ENCODE peak calls at places on chromosome 2, in four cellular contexts. D is mesenchymal stem cell, E is IMR-90, S is fibroblast of lung. R is an unnamed sample.
A peak's percentile ranks its signal among the peaks of the same experiment; 100 is the strongest.

GRCh38 chr2:235677276-235677788 is 183.5 kb downstream of the AGAP1 start:
- DNase-seq in D (no peak), E (no peak), S (no peak), R (no peak)

GRCh38 chr2:239399404-239399999 is 1.3 kb downstream of the HDAC4 start:
- DNase-seq in D (peak; percentile 59), E (peak; percentile 8), S (no peak), R (peak; percentile 57)

GRCh38 chr2:40242315-40242714 is 209.6 kb downstream of the SLC8A1 start:
- DNase-seq in D (no peak), E (no peak), S (no peak), R (no peak)

GRCh38 chr2:109371481-109372170 is 242.1 kb downstream of the SEPTIN10 start:
- DNase-seq in D (no peak), E (no peak), S (no peak), R (peak; percentile 29)

GRCh38 chr2:222024934-222025890 is 273.6 kb downstream of the PAX3 start:
- DNase-seq in D (peak; percentile 51), E (peak; percentile 42), S (peak; percentile 61), R (peak; percentile 49)

GRCh38 chr2:70456594-70457495 is 96.8 kb downstream of the TGFA start:
- DNase-seq in D (no peak), E (no peak), S (no peak), R (no peak)

GRCh38 chr2:10278029-10278762 is 24.5 kb upstream of the HPCAL1 start:
- DNase-seq in D (peak; percentile 23), E (peak; percentile 42), S (peak; percentile 46), R (no peak)

GRCh38 chr2:44351676-44352075 is 9.6 kb downstream of the PREPL start:
- DNase-seq in D (peak; percentile 59), E (peak; percentile 70), S (peak; percentile 19), R (no peak)

GRCh38 chr2:241855888-241856422 is 2.7 kb downstream of the PDCD1 start:
- DNase-seq in D (no peak), E (no peak), S (no peak), R (no peak)

GRCh38 chr2:239283961-239284801 is 116.6 kb downstream of the HDAC4 start:
- DNase-seq in D (no peak), E (no peak), S (no peak), R (peak; percentile 72)

GRCh38 chr2:163471947-163472346 is 263.9 kb downstream of the FIGN start:
- DNase-seq in D (peak; percentile 31), E (peak; percentile 3), S (peak; percentile 30), R (peak; percentile 55)

GRCh38 chr2:64456298-64456697 is 2.3 kb downstream of the LGALSL start:
- DNase-seq in D (no peak), E (no peak), S (no peak), R (no peak)

GRCh38 chr2:47267389-47268086 is 112.4 kb upstream of the STPG4 start:
- DNase-seq in D (no peak), E (no peak), S (no peak), R (peak; percentile 69)

GRCh38 chr2:123839326-123839725 is 185.8 kb upstream of the CNTNAP5 start:
- DNase-seq in D (no peak), E (no peak), S (no peak), R (no peak)

GRCh38 chr2:218027426-218028188 is 24.8 kb upstream of the TNS1 start:
- DNase-seq in D (no peak), E (no peak), S (no peak), R (peak; percentile 43)

GRCh38 chr2:237892478-237892877 is 33.1 kb downstream of the RAMP1 start:
- DNase-seq in D (no peak), E (no peak), S (no peak), R (no peak)

GRCh38 chr2:157194097-157194688 is 63.3 kb upstream of the GALNT5 start:
- DNase-seq in D (peak; percentile 67), E (peak; percentile 72), S (peak; percentile 84), R (no peak)

GRCh38 chr2:171893196-171893823 is 734 bp downstream of the SLC25A12 start:
- DNase-seq in D (no peak), E (no peak), S (no peak), R (no peak)

GRCh38 chr2:207256026-207256425 is 90.3 kb upstream of the KLF7 start:
- DNase-seq in D (no peak), E (no peak), S (no peak), R (no peak)

GRCh38 chr2:28381225-28382180 is 11.2 kb upstream of the FOSL2 start:
- DNase-seq in D (no peak), E (no peak), S (no peak), R (no peak)
- H3K9ac ChIP-seq in D (no peak overlapping the region), E (no peak overlapping the region), S (no peak overlapping the region), R (no peak overlapping the region)

GRCh38 chr2:230958803-230959756 is 34.0 kb upstream of the GPR55 start:
- DNase-seq in D (no peak), E (no peak), S (no peak), R (no peak)

GRCh38 chr2:230955163-230955779 is 30.2 kb upstream of the GPR55 start:
- DNase-seq in D (no peak), E (no peak), S (no peak), R (no peak)

GRCh38 chr2:230957756-230958391 is 32.8 kb upstream of the GPR55 start:
- DNase-seq in D (no peak), E (no peak), S (no peak), R (no peak)

GRCh38 chr2:230954738-230955137 is 29.7 kb upstream of the GPR55 start:
- DNase-seq in D (no peak), E (no peak), S (no peak), R (no peak)

GRCh38 chr2:230956827-230957755 is 32.0 kb upstream of the GPR55 start:
- DNase-seq in D (peak; percentile 74), E (peak; percentile 49), S (peak; percentile 20), R (peak; percentile 85)
- H3K27me3 ChIP-seq in D (peaks cover 3% of the 10 kb centered on the region), E (peaks cover 40% of the 10 kb centered on the region), S (no peaks in the 10 kb centered on the region), R (peaks cover 12% of the 10 kb centered on the region)

GRCh38 chr2:183035298-183035953 is 2.8 kb downstream of the NCKAP1 start:
- DNase-seq in D (peak; percentile 61), E (peak; percentile 88), S (peak; percentile 81), R (no peak)
- H3K9ac ChIP-seq in D (peak overlapping the region; percentile 97), E (no peak overlapping the region), S (no peak overlapping the region), R (peak overlapping the region; percentile 76)

GRCh38 chr2:1588994-1589611 is 155.2 kb downstream of the PXDN start:
- DNase-seq in D (no peak), E (peak; percentile 43), S (no peak), R (peak; percentile 80)
- H3K27me3 ChIP-seq in D (no peaks in the 10 kb centered on the region), E (peaks cover 7% of the 10 kb centered on the region), S (no peaks in the 10 kb centered on the region), R (no peaks in the 10 kb centered on the region)

GRCh38 chr2:99858951-99859596 is 283.3 kb downstream of the AFF3 start:
- DNase-seq in D (no peak), E (peak; percentile 83), S (peak; percentile 84), R (no peak)

GRCh38 chr2:99863236-99863913 is 279.0 kb downstream of the AFF3 start:
- DNase-seq in D (peak; percentile 60), E (peak; percentile 52), S (peak; percentile 28), R (no peak)

GRCh38 chr2:99862566-99862965 is 279.8 kb downstream of the AFF3 start:
- DNase-seq in D (no peak), E (no peak), S (no peak), R (no peak)

GRCh38 chr2:99860720-99861375 is 281.5 kb downstream of the AFF3 start:
- DNase-seq in D (no peak), E (peak; percentile 36), S (no peak), R (no peak)

GRCh38 chr2:99861376-99861760 is 281.0 kb downstream of the AFF3 start:
- DNase-seq in D (no peak), E (peak; percentile 66), S (no peak), R (no peak)
- H3K9ac ChIP-seq in D (no peak overlapping the region), E (no peak overlapping the region), S (no peak overlapping the region), R (no peak overlapping the region)

GRCh38 chr2:106011993-106012392 is 182.1 kb downstream of the UXS1 start:
- DNase-seq in D (no peak), E (no peak), S (no peak), R (no peak)

GRCh38 chr2:106010818-106011355 is 183.2 kb downstream of the UXS1 start:
- DNase-seq in D (no peak), E (no peak), S (no peak), R (no peak)

GRCh38 chr2:106012591-106013347 is 181.3 kb downstream of the UXS1 start:
- DNase-seq in D (no peak), E (no peak), S (no peak), R (no peak)

GRCh38 chr2:106011380-106011779 is 182.7 kb downstream of the UXS1 start:
- DNase-seq in D (no peak), E (no peak), S (no peak), R (no peak)

DNA sequence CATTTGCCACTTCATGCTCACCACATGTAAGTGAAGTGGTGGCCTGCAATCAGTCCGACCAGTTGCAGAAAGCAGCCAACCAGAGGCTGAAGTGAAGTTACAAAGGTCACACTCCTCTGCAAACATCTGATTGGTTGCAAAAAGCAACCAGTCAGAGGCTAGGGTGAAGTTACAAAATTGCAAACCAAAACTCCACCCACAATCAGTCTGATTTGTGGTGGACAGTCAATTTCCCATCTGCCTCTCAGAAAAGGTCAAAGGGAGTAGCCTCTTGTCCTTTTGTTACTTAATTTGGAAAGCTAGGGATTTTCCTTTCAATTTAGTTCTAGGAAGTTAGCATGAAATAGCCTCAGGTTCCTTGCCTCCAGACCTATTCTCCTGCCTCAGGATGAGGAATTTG is 185.0 kb downstream of the UXS1 start:
- DNase-seq in D (no peak), E (no peak), S (no peak), R (no peak)
- H3K27me3 ChIP-seq in D (no peaks in the 10 kb centered on the region), E (no peaks in the 10 kb centered on the region), S (no peaks in the 10 kb centered on the region), R (no peaks in the 10 kb centered on the region)

GRCh38 chr2:27831279-27832050 is 58.7 kb downstream of the RBKS start:
- DNase-seq in D (no peak), E (no peak), S (peak; percentile 20), R (no peak)
- H3K9ac ChIP-seq in D (peak overlapping the region; percentile 60), E (no peak overlapping the region), S (no peak overlapping the region), R (no peak overlapping the region)

DNA sequence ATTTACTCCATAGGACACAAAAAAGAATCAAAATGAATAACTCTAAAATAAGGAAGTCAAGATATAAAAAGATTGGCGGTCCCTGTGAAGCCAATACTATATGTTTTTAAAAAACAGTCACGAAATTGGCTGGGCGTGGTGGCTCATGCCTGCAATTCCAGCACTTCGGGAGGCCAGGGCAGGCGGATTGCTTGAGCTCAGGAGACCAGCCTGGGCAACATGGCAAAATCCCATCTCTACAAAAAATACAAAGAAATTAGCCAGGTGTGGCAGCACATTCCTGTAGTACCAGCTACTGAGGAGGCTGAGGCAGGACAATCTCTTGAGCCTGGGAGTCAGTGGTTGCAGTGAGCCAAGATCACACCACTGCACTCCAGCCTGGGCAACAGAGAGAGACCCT is 123.1 kb upstream of the BCL2L11 start:
- DNase-seq in D (no peak), E (no peak), S (no peak), R (no peak)
- H3K27me3 ChIP-seq in D (peaks cover 36% of the 10 kb centered on the region), E (peaks cover 16% of the 10 kb centered on the region), S (peaks cover 13% of the 10 kb centered on the region), R (no peaks in the 10 kb centered on the region)